ENCODE peak calls at places on chromosomes 7 and 10, in five cellular contexts. O is IMR-90, Q is H9, X is H1, H is mesenchymal stem cell. L is an unnamed sample.

GRCh38 chr10:94038024-94038423 is 44.3 kb downstream of the PLCE1 start:
- DNase-seq in H (peak; percentile 10), X (no peak), Q (no peak), O (peak; percentile 35), L (no peak)

GRCh38 chr10:99345350-99345749 is 16.2 kb downstream of the CNNM1 start:
- DNase-seq in X (no peak), H (peak; percentile 64), O (peak; percentile 68), Q (no peak), L (no peak)

GRCh38 chr7:157780312-157780711 is 443.5 kb downstream of the DNAJB6 start:
- DNase-seq in H (no peak), Q (peak; percentile 25), O (no peak), X (no peak), L (no peak)

GRCh38 chr10:1175956-1176565 is 119.9 kb downstream of the WDR37 start:
- DNase-seq in O (no peak), X (no peak), Q (no peak), H (no peak), L (no peak)

GRCh38 chr10:14605231-14605925 is 169.3 kb downstream of the FAM107B start:
- DNase-seq in X (no peak), O (peak; percentile 78), Q (peak; percentile 17), H (peak; percentile 86), L (no peak)

GRCh38 chr10:70812814-70813213 is 2.9 kb upstream of the SGPL1 start:
- DNase-seq in Q (no peak), X (no peak), O (no peak), H (no peak), L (no peak)

GRCh38 chr10:88974012-88974411 is 16.6 kb upstream of the FAS start:
- DNase-seq in H (no peak), O (peak; percentile 47), X (no peak), Q (no peak), L (no peak)

GRCh38 chr7:27110163-27110976 is 7.9 kb upstream of the HOXA2 start:
- DNase-seq in H (peak; percentile 67), O (peak; percentile 92), X (peak; percentile 83), Q (peak; percentile 71), L (no peak)

GRCh38 chr7:37481722-37482288 is 33.1 kb upstream of the ELMO1 start:
- DNase-seq in H (no peak), Q (no peak), X (no peak), O (no peak), L (no peak)

GRCh38 chr7:134686782-134687181 is 40.1 kb downstream of the BPGM start:
- DNase-seq in O (peak; percentile 43), H (peak; percentile 47), Q (no peak), X (no peak), L (no peak)

GRCh38 chr7:2830609-2831376 is 13.3 kb downstream of the GNA12 start:
- DNase-seq in X (no peak), Q (no peak), O (peak; percentile 68), H (no peak), L (no peak)

GRCh38 chr10:5552376-5553321 is 27.9 kb downstream of the CALML3 start:
- DNase-seq in O (no peak), H (no peak), Q (no peak), X (no peak), L (no peak)
- H4K91ac ChIP-seq in O (no peak overlapping the region), H (peak overlapping the region; percentile 34), Q (no peak overlapping the region), X (no peak overlapping the region), L (no peak overlapping the region)

GRCh38 chr10:13528138-13528874 is 508 bp downstream of the BEND7 start:
- DNase-seq in H (peak; percentile 15), X (no peak), O (no peak), Q (no peak), L (no peak)

GRCh38 chr10:13528875-13529713 is at the start of gene BEND7:
- DNase-seq in Q (no peak), H (peak; percentile 21), O (peak; percentile 16), X (peak; percentile 55), L (no peak)

GRCh38 chr10:13527864-13528137 is 1.0 kb downstream of the BEND7 start:
- DNase-seq in X (no peak), Q (no peak), O (no peak), H (peak; percentile 7), L (no peak)

GRCh38 chr10:13526952-13527863 is 1.6 kb downstream of the BEND7 start:
- DNase-seq in H (peak; percentile 61), O (peak; percentile 72), X (no peak), Q (no peak), L (no peak)

GRCh38 chr10:13529714-13529973 is 830 bp upstream of the BEND7 start:
- DNase-seq in X (no peak), Q (no peak), O (no peak), H (no peak), L (no peak)
- H4K91ac ChIP-seq in X (no peak overlapping the region), Q (no peak overlapping the region), O (no peak overlapping the region), H (no peak overlapping the region), L (no peak overlapping the region)

GRCh38 chr10:123013456-123014419 is 4.9 kb downstream of the ACADSB start:
- DNase-seq in O (no peak), H (no peak), Q (no peak), X (no peak), L (no peak)

GRCh38 chr10:123008379-123009104 is at the start of the genes ACADSB and IKZF5:
- DNase-seq in H (peak; percentile 98), X (peak; percentile 90), Q (peak; percentile 96), O (peak; percentile 97), L (peak; percentile 97)

GRCh38 chr10:123009105-123009805 is 449 bp downstream of the ACADSB start:
- DNase-seq in Q (no peak), X (no peak), H (peak; percentile 26), O (no peak), L (peak; percentile 12)

GRCh38 chr10:123011987-123012386 is 3.2 kb downstream of the ACADSB start:
- DNase-seq in O (no peak), Q (no peak), X (no peak), H (no peak), L (no peak)

GRCh38 chr10:123007558-123008378 is 827 bp downstream of the IKZF5 start:
- DNase-seq in H (peak; percentile 79), X (no peak), O (peak; percentile 62), Q (peak; percentile 32), L (peak; percentile 18)
- H4K91ac ChIP-seq in H (no peak overlapping the region), X (no peak overlapping the region), O (no peak overlapping the region), Q (no peak overlapping the region), L (no peak overlapping the region)

GRCh38 chr10:77156406-77156879 is 481.2 kb downstream of the KCNMA1 start:
- DNase-seq in H (peak; percentile 50), X (no peak), O (peak; percentile 75), Q (no peak), L (no peak)

GRCh38 chr10:77158666-77159065 is 478.9 kb downstream of the KCNMA1 start:
- DNase-seq in X (no peak), Q (no peak), O (no peak), H (no peak), L (no peak)

GRCh38 chr10:77159538-77160110 is 478.0 kb downstream of the KCNMA1 start:
- DNase-seq in H (no peak), X (no peak), O (peak; percentile 42), Q (no peak), L (no peak)

GRCh38 chr10:77160679-77161078 is 476.9 kb downstream of the KCNMA1 start:
- DNase-seq in O (peak; percentile 97), Q (no peak), X (no peak), H (peak; percentile 79), L (no peak)

DNA sequence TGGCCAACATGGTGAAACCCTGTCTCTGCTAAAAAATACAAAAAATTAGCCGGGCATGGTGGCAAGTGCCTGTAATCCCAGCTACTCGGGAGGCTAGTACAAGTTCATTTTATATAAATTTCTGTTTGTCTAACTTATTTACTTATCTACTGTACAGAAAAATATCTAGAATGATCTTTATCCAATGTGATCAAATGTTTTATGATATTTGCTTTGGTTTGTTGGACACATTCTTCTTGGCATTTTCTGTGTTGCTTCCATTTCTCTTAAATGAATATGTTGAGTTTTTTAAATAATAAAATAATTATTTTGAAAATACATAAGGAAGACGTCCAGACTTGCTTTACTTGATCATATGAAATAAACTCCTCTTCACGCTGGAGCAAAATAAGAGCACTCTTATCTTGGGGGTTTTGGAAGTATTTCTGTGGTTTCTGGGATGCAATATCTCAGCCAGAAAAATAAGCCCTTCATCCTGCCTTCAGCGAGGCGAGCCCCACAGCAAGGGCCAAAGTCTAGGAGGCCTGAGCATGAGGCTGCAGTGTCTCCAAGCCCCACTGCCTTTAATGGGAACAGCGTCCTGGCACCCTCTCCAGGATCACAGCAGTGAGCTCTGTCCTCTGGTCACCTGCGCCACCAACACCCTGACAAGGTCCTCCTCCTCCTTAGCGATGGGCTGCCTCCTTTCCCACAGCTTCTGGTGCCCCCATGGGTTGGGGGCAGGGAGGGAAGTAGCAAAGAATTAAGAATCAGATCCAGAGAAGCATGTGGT is 480.2 kb downstream of the KCNMA1 start:
- DNase-seq in O (no peak), X (no peak), H (no peak), Q (no peak), L (no peak)
- H4K91ac ChIP-seq in O (peak overlapping the region; percentile 48), X (no peak overlapping the region), H (peak overlapping the region; percentile 23), Q (no peak overlapping the region), L (no peak overlapping the region)

L was measured in neuronal stem cell.